ENCODE peak calls at places on chromosomes 12 and 14, in four cellular contexts. B is adrenal gland, K is IMR-90, F is prostate gland. J is an unnamed sample.
A peak's percentile ranks its signal among the peaks of the same experiment; 100 is the strongest.

GRCh38 chr12:57148469-57149308 is 1.3 kb upstream of the LRP1-AS start:
- DNase-seq in B (no peak), K (peak; percentile 77), F (no peak), J (peak; percentile 52)

GRCh38 chr12:112368856-112369255 is 13.4 kb downstream of the HECTD4 start:
- DNase-seq in B (no peak), K (no peak), F (no peak), J (no peak)

GRCh38 chr12:94879542-94879941 is 124.0 kb downstream of the NDUFA12 start:
- DNase-seq in B (no peak), K (peak; percentile 7), F (no peak), J (no peak)

GRCh38 chr14:105927094-105927475 is 400.7 kb downstream of the TMEM121 start:
- DNase-seq in B (no peak), K (no peak), F (no peak), J (no peak)

GRCh38 chr12:65278576-65279386 is at the start of gene MSRB3:
- DNase-seq in B (peak; percentile 47), K (peak; percentile 70), F (peak; percentile 60), J (peak; percentile 78)

GRCh38 chr12:133106253-133106652 is 23.8 kb downstream of the ZNF891 start:
- DNase-seq in B (no peak), K (no peak), F (no peak), J (no peak)

GRCh38 chr12:3186546-3187237 is 109.5 kb downstream of the TSPAN9 start:
- DNase-seq in B (no peak), K (peak; percentile 32), F (no peak), J (no peak)

GRCh38 chr14:96634481-96634880 is 132.3 kb downstream of the PAPOLA start:
- DNase-seq in B (no peak), K (no peak), F (no peak), J (no peak)

GRCh38 chr12:57604454-57605307 is at the start of gene DTX3:
- DNase-seq in B (peak; percentile 54), K (no peak), F (peak; percentile 66), J (no peak)

GRCh38 chr14:65073605-65074201 is 28.6 kb downstream of the MAX start:
- DNase-seq in B (no peak), K (no peak), F (no peak), J (no peak)
- TF ChIP-seq POLR2A in B (no peak), K (no peak), F (no peak), J (no peak)

DNA sequence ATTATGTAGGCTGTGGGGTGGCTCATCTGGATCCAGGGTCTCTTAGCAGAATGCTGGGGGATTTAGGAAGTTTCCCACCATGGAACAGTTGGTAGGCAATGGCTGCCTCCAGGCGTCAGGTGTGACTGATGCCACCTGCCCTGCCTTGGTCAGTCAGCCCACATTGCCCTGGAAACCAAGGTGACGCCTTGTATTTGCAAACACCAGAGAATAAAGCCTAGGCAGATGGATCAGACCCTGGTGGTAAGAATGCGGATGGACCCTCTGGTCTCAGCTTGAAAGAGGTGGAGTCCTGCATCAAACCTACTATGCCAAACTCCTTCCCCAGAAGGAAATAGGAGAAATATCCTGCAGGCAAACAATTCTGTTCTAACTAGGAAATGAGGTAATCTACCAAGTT is 38.2 kb downstream of the NCKAP5L start:
- DNase-seq in B (no peak), K (no peak), F (no peak), J (no peak)
- TF ChIP-seq CTCF in B (no peak), K (peak; percentile 6), F (no peak), J (no peak)

GRCh38 chr12:53062977-53063707 is 13.3 kb downstream of the TNS2 start:
- DNase-seq in B (no peak), K (no peak), F (no peak), J (peak; percentile 22)
- H3K27ac ChIP-seq in B (peak overlapping the region; percentile 0), K (peak overlapping the region; percentile 9), F (peak overlapping the region; percentile 68), J (peak overlapping the region; percentile 73)

GRCh38 chr12:34357791-34358190 is 335.5 kb downstream of the ALG10 start:
- DNase-seq in B (no peak), K (no peak), F (no peak), J (no peak)

GRCh38 chr12:34356233-34356987 is 334.1 kb downstream of the ALG10 start:
- DNase-seq in B (no peak), K (no peak), F (no peak), J (no peak)

GRCh38 chr12:34352098-34352497 is 329.8 kb downstream of the ALG10 start:
- DNase-seq in B (no peak), K (no peak), F (no peak), J (no peak)

GRCh38 chr12:34358198-34358597 is 335.9 kb downstream of the ALG10 start:
- DNase-seq in B (no peak), K (no peak), F (no peak), J (no peak)

GRCh38 chr12:34354239-34355200 is 332.2 kb downstream of the ALG10 start:
- DNase-seq in B (no peak), K (no peak), F (no peak), J (no peak)
- TF ChIP-seq POLR2A in B (no peak), K (no peak), F (no peak), J (no peak)

GRCh38 chr12:54937376-54937775 is 47.2 kb downstream of the TESPA1 start:
- DNase-seq in B (no peak), K (no peak), F (no peak), J (no peak)

GRCh38 chr12:54934419-54934818 is 50.1 kb downstream of the TESPA1 start:
- DNase-seq in B (no peak), K (no peak), F (no peak), J (no peak)

GRCh38 chr12:54933381-54933780 is 51.2 kb downstream of the TESPA1 start:
- DNase-seq in B (no peak), K (peak; percentile 20), F (no peak), J (no peak)

GRCh38 chr12:54936736-54937135 is 47.8 kb downstream of the TESPA1 start:
- DNase-seq in B (no peak), K (no peak), F (no peak), J (no peak)

DNA sequence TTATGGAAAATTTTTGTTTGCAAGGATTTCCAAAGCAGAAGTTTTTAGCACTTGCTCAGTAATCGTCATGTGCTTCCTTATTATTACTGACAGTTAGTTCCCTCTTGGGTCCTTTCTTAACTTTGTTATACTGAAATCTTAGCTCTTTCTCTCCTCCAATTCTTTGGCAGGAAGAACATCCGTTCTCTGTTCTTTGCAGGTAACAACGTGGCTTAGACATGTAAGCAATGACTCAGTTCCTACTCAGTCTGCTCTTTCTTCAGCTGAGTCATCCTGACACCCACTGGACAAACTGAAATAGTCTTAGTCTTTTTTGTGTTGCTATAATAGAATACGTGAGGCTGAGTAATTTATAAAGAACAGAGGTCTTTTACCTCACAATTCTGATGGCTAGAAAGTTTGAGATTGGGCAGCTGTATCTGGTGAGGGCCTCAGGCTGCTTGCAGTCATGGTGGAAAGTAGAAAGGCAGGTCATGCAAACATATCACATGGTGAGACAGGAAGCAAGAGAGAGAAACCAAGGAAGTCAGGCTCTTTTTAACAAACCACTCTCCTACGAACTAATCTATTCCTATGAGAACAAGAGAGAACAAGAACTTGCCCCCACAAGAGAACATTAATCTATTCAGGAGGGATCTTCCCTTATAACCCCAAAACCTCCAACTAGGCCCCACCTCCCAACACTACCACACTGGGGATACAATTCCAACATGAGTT is 49.2 kb downstream of the TESPA1 start:
- DNase-seq in B (no peak), K (peak; percentile 91), F (peak; percentile 42), J (no peak)
- TF ChIP-seq CTCF in B (no peak), K (no peak), F (peak; percentile 32), J (no peak)

DNA sequence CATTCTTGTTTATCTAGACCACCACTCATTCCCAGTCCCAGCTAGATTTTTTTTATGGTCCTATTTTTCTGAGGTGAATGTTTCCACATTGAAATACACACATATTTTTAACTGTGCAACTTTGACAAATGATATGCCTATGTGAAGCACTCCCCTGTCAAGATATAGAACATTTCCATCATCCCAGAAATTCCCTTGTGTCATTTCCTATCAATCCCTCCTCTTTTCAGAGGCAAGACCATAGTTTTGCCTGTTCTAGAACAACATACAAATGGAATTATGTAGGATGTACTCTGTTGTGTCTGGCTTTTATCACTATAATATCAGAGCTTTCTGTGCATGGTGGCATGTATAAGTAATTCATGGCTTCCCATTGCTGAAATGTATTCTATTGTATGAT is 32.7 kb downstream of the TMEM19 start:
- DNase-seq in B (no peak), K (no peak), F (no peak), J (no peak)
- H3K27ac ChIP-seq in B (no peak overlapping the region), K (no peak overlapping the region), F (no peak overlapping the region), J (no peak overlapping the region)

GRCh38 chr12:96912261-96912660 is 5.2 kb downstream of the NEDD1 start:
- DNase-seq in B (no peak), K (no peak), F (no peak), J (no peak)
- TF ChIP-seq POLR2A in B (no peak), K (no peak), F (no peak), J (no peak)

GRCh38 chr12:89040146-89040964 is 311.9 kb downstream of the DUSP6 start:
- DNase-seq in B (no peak), K (peak; percentile 44), F (no peak), J (no peak)
- TF ChIP-seq CTCF in B (no peak), K (no peak), F (no peak), J (no peak)

GRCh38 chr14:85532570-85532969 is 2.6 kb downstream of the FLRT2 start:
- DNase-seq in B (no peak), K (no peak), F (no peak), J (no peak)
- H3K27ac ChIP-seq in B (no peak overlapping the region), K (peak overlapping the region; percentile 47), F (peak overlapping the region; percentile 62), J (peak overlapping the region; percentile 90)

GRCh38 chr14:71525663-71526246 is 406.5 kb upstream of the RGS6 start:
- DNase-seq in B (no peak), K (peak; percentile 11), F (no peak), J (no peak)
- TF ChIP-seq POLR2A in B (no peak), K (no peak), F (no peak), J (no peak)

J was measured in gastrocnemius medialis.